ENCODE peak calls at places on chromosome 12, in six cellular contexts. One of them, this sample, is unnamed.

GRCh38 chr12:132717531-132718387 is 7.1 kb downstream of the PGAM5 start:
- DNase-seq in CD8-positive, alpha-beta memory T cell: no peak
- DNase-seq in WERI-Rb-1: no peak
- DNase-seq in left ventricle myocardium inferior: no peak
- DNase-seq in IMR-90: no peak
- DNase-seq in AG04450: no peak
- DNase-seq in this sample: no peak

GRCh38 chr12:68455676-68456345 is 123.6 kb upstream of the MDM1 start:
- DNase-seq in WERI-Rb-1: no peak
- DNase-seq in left ventricle myocardium inferior: no peak
- DNase-seq in IMR-90: peak; percentile 12
- DNase-seq in AG04450: no peak
- DNase-seq in CD8-positive, alpha-beta memory T cell: no peak
- DNase-seq in this sample: no peak

GRCh38 chr12:106773286-106773685 is 1.2 kb upstream of the RIC8B start:
- DNase-seq in WERI-Rb-1: no peak
- DNase-seq in IMR-90: no peak
- DNase-seq in AG04450: no peak
- DNase-seq in left ventricle myocardium inferior: no peak
- DNase-seq in CD8-positive, alpha-beta memory T cell: no peak
- DNase-seq in this sample: no peak

GRCh38 chr12:57899010-57899662 is 42.2 kb upstream of the ATP23 start:
- DNase-seq in left ventricle myocardium inferior: peak; percentile 31
- DNase-seq in AG04450: peak; percentile 51
- DNase-seq in IMR-90: peak; percentile 81
- DNase-seq in WERI-Rb-1: no peak
- DNase-seq in CD8-positive, alpha-beta memory T cell: peak; percentile 72
- DNase-seq in this sample: peak; percentile 81

GRCh38 chr12:66269757-66270383 is 32.4 kb upstream of the HELB start:
- DNase-seq in IMR-90: peak; percentile 62
- DNase-seq in CD8-positive, alpha-beta memory T cell: no peak
- DNase-seq in AG04450: peak; percentile 20
- DNase-seq in left ventricle myocardium inferior: no peak
- DNase-seq in WERI-Rb-1: no peak
- DNase-seq in this sample: no peak

GRCh38 chr12:56487448-56488040 is 417 bp downstream of the GLS2 start:
- DNase-seq in CD8-positive, alpha-beta memory T cell: no peak
- DNase-seq in left ventricle myocardium inferior: no peak
- DNase-seq in AG04450: no peak
- DNase-seq in IMR-90: no peak
- DNase-seq in WERI-Rb-1: peak; percentile 66
- DNase-seq in this sample: peak; percentile 53

GRCh38 chr12:62530596-62530995 is 64.0 kb downstream of the MON2 start:
- DNase-seq in AG04450: peak; percentile 85
- DNase-seq in left ventricle myocardium inferior: no peak
- DNase-seq in CD8-positive, alpha-beta memory T cell: no peak
- DNase-seq in IMR-90: peak; percentile 95
- DNase-seq in WERI-Rb-1: no peak
- DNase-seq in this sample: no peak

GRCh38 chr12:107320031-107320928 is 226.9 kb upstream of the CRY1 start:
- DNase-seq in IMR-90: peak; percentile 61
- DNase-seq in CD8-positive, alpha-beta memory T cell: peak; percentile 59
- DNase-seq in WERI-Rb-1: peak; percentile 15
- DNase-seq in AG04450: no peak
- DNase-seq in left ventricle myocardium inferior: peak; percentile 46
- DNase-seq in this sample: no peak

GRCh38 chr12:57929092-57929830 is 12.1 kb upstream of the ATP23 start:
- DNase-seq in WERI-Rb-1: no peak
- DNase-seq in left ventricle myocardium inferior: no peak
- DNase-seq in AG04450: no peak
- DNase-seq in CD8-positive, alpha-beta memory T cell: no peak
- DNase-seq in IMR-90: no peak
- DNase-seq in this sample: no peak

GRCh38 chr12:78698747-78699146 is 165.8 kb upstream of the SYT1 start:
- DNase-seq in AG04450: no peak
- DNase-seq in left ventricle myocardium inferior: no peak
- DNase-seq in CD8-positive, alpha-beta memory T cell: no peak
- DNase-seq in IMR-90: peak; percentile 39
- DNase-seq in WERI-Rb-1: no peak
- DNase-seq in this sample: no peak

GRCh38 chr12:6873094-6874006 is at the start of gene SPSB2:
- DNase-seq in CD8-positive, alpha-beta memory T cell: peak; percentile 99
- DNase-seq in left ventricle myocardium inferior: peak; percentile 98
- DNase-seq in WERI-Rb-1: peak; percentile 99
- DNase-seq in AG04450: peak; percentile 79
- DNase-seq in IMR-90: peak; percentile 92
- DNase-seq in this sample: peak; percentile 100

GRCh38 chr12:125254856-125255255 is 189.6 kb downstream of the AACS start:
- DNase-seq in CD8-positive, alpha-beta memory T cell: no peak
- DNase-seq in AG04450: no peak
- DNase-seq in WERI-Rb-1: no peak
- DNase-seq in left ventricle myocardium inferior: no peak
- DNase-seq in IMR-90: no peak
- DNase-seq in this sample: no peak

GRCh38 chr12:110180591-110181005 is 56.4 kb downstream of the IFT81 start:
- DNase-seq in WERI-Rb-1: no peak
- DNase-seq in CD8-positive, alpha-beta memory T cell: no peak
- DNase-seq in left ventricle myocardium inferior: no peak
- DNase-seq in AG04450: no peak
- DNase-seq in IMR-90: peak; percentile 51
- DNase-seq in this sample: no peak

GRCh38 chr12:58988643-58989042 is 68.3 kb upstream of the LRIG3 start:
- DNase-seq in AG04450: no peak
- DNase-seq in left ventricle myocardium inferior: no peak
- DNase-seq in CD8-positive, alpha-beta memory T cell: no peak
- DNase-seq in WERI-Rb-1: no peak
- DNase-seq in IMR-90: no peak
- DNase-seq in this sample: no peak

GRCh38 chr12:109738209-109738608 is 24.6 kb downstream of the FAM222A start:
- DNase-seq in WERI-Rb-1: peak; percentile 9
- DNase-seq in left ventricle myocardium inferior: no peak
- DNase-seq in IMR-90: no peak
- DNase-seq in CD8-positive, alpha-beta memory T cell: no peak
- DNase-seq in AG04450: no peak
- DNase-seq in this sample: peak; percentile 20

GRCh38 chr12:1583421-1584078 is 10.8 kb downstream of the FBXL14 start:
- DNase-seq in CD8-positive, alpha-beta memory T cell: peak; percentile 60
- DNase-seq in IMR-90: peak; percentile 93
- DNase-seq in WERI-Rb-1: peak; percentile 75
- DNase-seq in AG04450: peak; percentile 86
- DNase-seq in left ventricle myocardium inferior: no peak
- DNase-seq in this sample: peak; percentile 71

GRCh38 chr12:68521848-68522502 is 88.7 kb upstream of the RAP1B start:
- DNase-seq in AG04450: no peak
- DNase-seq in left ventricle myocardium inferior: no peak
- DNase-seq in IMR-90: no peak
- DNase-seq in CD8-positive, alpha-beta memory T cell: no peak
- DNase-seq in WERI-Rb-1: no peak
- DNase-seq in this sample: no peak

GRCh38 chr12:87253157-87253556 is 776.0 kb downstream of the C12orf50 start:
- DNase-seq in AG04450: no peak
- DNase-seq in WERI-Rb-1: no peak
- DNase-seq in left ventricle myocardium inferior: no peak
- DNase-seq in CD8-positive, alpha-beta memory T cell: no peak
- DNase-seq in IMR-90: no peak
- DNase-seq in this sample: no peak

GRCh38 chr12:127655691-127656090 is 611.3 kb upstream of the TMEM132C start:
- DNase-seq in IMR-90: peak; percentile 74
- DNase-seq in AG04450: peak; percentile 30
- DNase-seq in CD8-positive, alpha-beta memory T cell: no peak
- DNase-seq in WERI-Rb-1: no peak
- DNase-seq in left ventricle myocardium inferior: no peak
- DNase-seq in this sample: no peak

GRCh38 chr12:130686511-130686981 is 29.6 kb downstream of the RIMBP2 start:
- DNase-seq in CD8-positive, alpha-beta memory T cell: no peak
- DNase-seq in IMR-90: no peak
- DNase-seq in left ventricle myocardium inferior: no peak
- DNase-seq in AG04450: no peak
- DNase-seq in WERI-Rb-1: peak; percentile 66
- DNase-seq in this sample: no peak

GRCh38 chr12:90366286-90366685 is 588.7 kb downstream of the CCER1 start:
- DNase-seq in AG04450: no peak
- DNase-seq in IMR-90: peak; percentile 36
- DNase-seq in left ventricle myocardium inferior: no peak
- DNase-seq in CD8-positive, alpha-beta memory T cell: no peak
- DNase-seq in WERI-Rb-1: no peak
- DNase-seq in this sample: no peak

GRCh38 chr12:50509009-50509663 is 4.4 kb downstream of the DIP2B start:
- DNase-seq in left ventricle myocardium inferior: no peak
- DNase-seq in CD8-positive, alpha-beta memory T cell: no peak
- DNase-seq in AG04450: no peak
- DNase-seq in IMR-90: no peak
- DNase-seq in WERI-Rb-1: no peak
- DNase-seq in this sample: no peak

GRCh38 chr12:25034676-25035075 is 85.8 kb upstream of the BCAT1 start:
- DNase-seq in WERI-Rb-1: no peak
- DNase-seq in left ventricle myocardium inferior: no peak
- DNase-seq in IMR-90: no peak
- DNase-seq in CD8-positive, alpha-beta memory T cell: no peak
- DNase-seq in AG04450: no peak
- DNase-seq in this sample: no peak

GRCh38 chr12:9597365-9597764 is 10.4 kb downstream of the KLRB1 start:
- DNase-seq in left ventricle myocardium inferior: no peak
- DNase-seq in CD8-positive, alpha-beta memory T cell: no peak
- DNase-seq in WERI-Rb-1: no peak
- DNase-seq in IMR-90: no peak
- DNase-seq in AG04450: no peak
- DNase-seq in this sample: no peak

GRCh38 chr12:3315201-3315661 is 175.8 kb upstream of the PRMT8 start:
- DNase-seq in AG04450: peak; percentile 73
- DNase-seq in left ventricle myocardium inferior: peak; percentile 76
- DNase-seq in WERI-Rb-1: peak; percentile 83
- DNase-seq in IMR-90: peak; percentile 81
- DNase-seq in CD8-positive, alpha-beta memory T cell: no peak
- DNase-seq in this sample: no peak

GRCh38 chr12:106032141-106032925 is 106.4 kb downstream of the NUAK1 start:
- DNase-seq in AG04450: no peak
- DNase-seq in WERI-Rb-1: no peak
- DNase-seq in CD8-positive, alpha-beta memory T cell: no peak
- DNase-seq in left ventricle myocardium inferior: no peak
- DNase-seq in IMR-90: peak; percentile 22
- DNase-seq in this sample: no peak

GRCh38 chr12:74066476-74066875 is 471.2 kb upstream of the ATXN7L3B start:
- DNase-seq in WERI-Rb-1: no peak
- DNase-seq in CD8-positive, alpha-beta memory T cell: no peak
- DNase-seq in IMR-90: no peak
- DNase-seq in AG04450: no peak
- DNase-seq in left ventricle myocardium inferior: no peak
- DNase-seq in this sample: no peak

GRCh38 chr12:1916396-1917171 is 1.9 kb downstream of the CACNA2D4 start:
- DNase-seq in WERI-Rb-1: peak; percentile 63
- DNase-seq in IMR-90: no peak
- DNase-seq in left ventricle myocardium inferior: peak; percentile 80
- DNase-seq in CD8-positive, alpha-beta memory T cell: no peak
- DNase-seq in AG04450: no peak
- DNase-seq in this sample: peak; percentile 49

GRCh38 chr12:62778187-62778586 is 156.8 kb downstream of the PPM1H start:
- DNase-seq in left ventricle myocardium inferior: no peak
- DNase-seq in AG04450: no peak
- DNase-seq in IMR-90: no peak
- DNase-seq in CD8-positive, alpha-beta memory T cell: no peak
- DNase-seq in WERI-Rb-1: no peak
- DNase-seq in this sample: no peak

GRCh38 chr12:106736051-106736957 is 38.2 kb upstream of the RIC8B start:
- DNase-seq in AG04450: no peak
- DNase-seq in CD8-positive, alpha-beta memory T cell: no peak
- DNase-seq in left ventricle myocardium inferior: no peak
- DNase-seq in IMR-90: no peak
- DNase-seq in WERI-Rb-1: no peak
- DNase-seq in this sample: no peak

GRCh38 chr12:56115329-56115728 is 1.1 kb upstream of the RPL41 start:
- DNase-seq in IMR-90: peak; percentile 19
- DNase-seq in AG04450: no peak
- DNase-seq in left ventricle myocardium inferior: no peak
- DNase-seq in CD8-positive, alpha-beta memory T cell: no peak
- DNase-seq in WERI-Rb-1: no peak
- DNase-seq in this sample: no peak

GRCh38 chr12:54495327-54495726 is 2.2 kb upstream of the NCKAP1L start:
- DNase-seq in left ventricle myocardium inferior: no peak
- DNase-seq in AG04450: no peak
- DNase-seq in CD8-positive, alpha-beta memory T cell: no peak
- DNase-seq in WERI-Rb-1: no peak
- DNase-seq in IMR-90: no peak
- DNase-seq in this sample: no peak

GRCh38 chr12:54502485-54502884 is 4.9 kb downstream of the NCKAP1L start:
- DNase-seq in left ventricle myocardium inferior: no peak
- DNase-seq in CD8-positive, alpha-beta memory T cell: no peak
- DNase-seq in IMR-90: no peak
- DNase-seq in AG04450: no peak
- DNase-seq in WERI-Rb-1: no peak
- DNase-seq in this sample: no peak

DNA sequence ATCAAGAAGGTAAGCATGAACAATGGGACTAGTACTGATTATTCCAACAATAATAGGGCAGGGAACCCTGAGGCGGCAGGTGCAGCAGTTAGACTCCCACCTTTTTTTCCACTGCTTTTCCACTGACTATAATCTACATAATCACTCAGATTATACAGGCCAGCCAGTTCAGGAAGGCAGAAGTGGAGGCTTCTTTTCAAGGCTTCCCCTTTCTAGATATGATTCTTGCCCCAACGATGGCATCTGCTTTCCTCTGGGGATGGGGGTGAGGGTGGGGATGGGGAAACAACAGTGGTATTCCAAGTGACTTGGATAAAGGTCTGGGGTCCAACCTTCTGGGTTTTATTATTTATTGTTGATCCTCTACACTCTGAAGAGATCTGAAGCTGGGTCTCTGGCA is 331 bp downstream of the NCKAP1L start:
- DNase-seq in IMR-90: no peak
- DNase-seq in WERI-Rb-1: no peak
- DNase-seq in left ventricle myocardium inferior: no peak
- DNase-seq in AG04450: no peak
- DNase-seq in CD8-positive, alpha-beta memory T cell: no peak
- DNase-seq in this sample: no peak
- H3K4me3 ChIP-seq in IMR-90: no peak overlapping the region
- H3K4me3 ChIP-seq in WERI-Rb-1: no peak overlapping the region
- H3K4me3 ChIP-seq in left ventricle myocardium inferior: peak overlapping the region; percentile 47
- H3K4me3 ChIP-seq in AG04450: no peak overlapping the region
- H3K4me3 ChIP-seq in CD8-positive, alpha-beta memory T cell: peak overlapping the region; percentile 80
- H3K4me3 ChIP-seq in this sample: no peak overlapping the region

GRCh38 chr12:47545938-47546609 is 159.8 kb downstream of the RPAP3 start:
- DNase-seq in IMR-90: no peak
- DNase-seq in left ventricle myocardium inferior: no peak
- DNase-seq in AG04450: no peak
- DNase-seq in CD8-positive, alpha-beta memory T cell: no peak
- DNase-seq in WERI-Rb-1: no peak
- DNase-seq in this sample: no peak
- H3K4me3 ChIP-seq in IMR-90: no peak overlapping the region
- H3K4me3 ChIP-seq in left ventricle myocardium inferior: no peak overlapping the region
- H3K4me3 ChIP-seq in AG04450: no peak overlapping the region
- H3K4me3 ChIP-seq in CD8-positive, alpha-beta memory T cell: no peak overlapping the region
- H3K4me3 ChIP-seq in WERI-Rb-1: no peak overlapping the region
- H3K4me3 ChIP-seq in this sample: no peak overlapping the region

GRCh38 chr12:88334271-88334670 is 192.2 kb downstream of the TMTC3 start:
- DNase-seq in CD8-positive, alpha-beta memory T cell: no peak
- DNase-seq in AG04450: peak; percentile 7
- DNase-seq in IMR-90: peak; percentile 63
- DNase-seq in left ventricle myocardium inferior: no peak
- DNase-seq in WERI-Rb-1: no peak
- DNase-seq in this sample: no peak
- H3K4me3 ChIP-seq in CD8-positive, alpha-beta memory T cell: no peak overlapping the region
- H3K4me3 ChIP-seq in AG04450: no peak overlapping the region
- H3K4me3 ChIP-seq in IMR-90: no peak overlapping the region
- H3K4me3 ChIP-seq in left ventricle myocardium inferior: no peak overlapping the region
- H3K4me3 ChIP-seq in WERI-Rb-1: no peak overlapping the region
- H3K4me3 ChIP-seq in this sample: no peak overlapping the region

GRCh38 chr12:4812621-4813327 is 92.6 kb downstream of the GALNT8 start:
- DNase-seq in AG04450: no peak
- DNase-seq in left ventricle myocardium inferior: no peak
- DNase-seq in IMR-90: no peak
- DNase-seq in CD8-positive, alpha-beta memory T cell: no peak
- DNase-seq in WERI-Rb-1: no peak
- DNase-seq in this sample: no peak
- H3K4me3 ChIP-seq in AG04450: no peak overlapping the region
- H3K4me3 ChIP-seq in left ventricle myocardium inferior: no peak overlapping the region
- H3K4me3 ChIP-seq in IMR-90: no peak overlapping the region
- H3K4me3 ChIP-seq in CD8-positive, alpha-beta memory T cell: no peak overlapping the region
- H3K4me3 ChIP-seq in WERI-Rb-1: no peak overlapping the region
- H3K4me3 ChIP-seq in this sample: no peak overlapping the region